ENCODE peak calls at places on chromosomes 11 and 22, in ten cellular contexts. One of them, this sample, is unnamed.

GRCh38 chr22:49903322-49904039 is 14.8 kb downstream of the ALG12 start:
- DNase-seq in right atrium auricular region: no peak
- DNase-seq in transverse colon: no peak
- DNase-seq in endothelial cell of umbilical vein: no peak
- DNase-seq in left ventricle myocardium inferior: no peak
- DNase-seq in CD4-positive, alpha-beta memory T cell: no peak
- DNase-seq in small intestine: peak; percentile 47
- DNase-seq in cardiac muscle cell: no peak
- DNase-seq in testis: no peak
- DNase-seq in dorsolateral prefrontal cortex: peak; percentile 25
- DNase-seq in this sample: no peak

GRCh38 chr11:9495780-9496514 is 35.1 kb downstream of the ZNF143 start:
- DNase-seq in right atrium auricular region: no peak
- DNase-seq in transverse colon: no peak
- DNase-seq in endothelial cell of umbilical vein: no peak
- DNase-seq in left ventricle myocardium inferior: no peak
- DNase-seq in CD4-positive, alpha-beta memory T cell: no peak
- DNase-seq in small intestine: no peak
- DNase-seq in cardiac muscle cell: no peak
- DNase-seq in testis: no peak
- DNase-seq in dorsolateral prefrontal cortex: no peak
- DNase-seq in this sample: no peak

GRCh38 chr11:59102259-59102765 is 4.7 kb upstream of the FAM111B start:
- DNase-seq in right atrium auricular region: no peak
- DNase-seq in transverse colon: peak; percentile 66
- DNase-seq in endothelial cell of umbilical vein: peak; percentile 46
- DNase-seq in left ventricle myocardium inferior: peak; percentile 25
- DNase-seq in CD4-positive, alpha-beta memory T cell: peak; percentile 32
- DNase-seq in small intestine: peak; percentile 75
- DNase-seq in cardiac muscle cell: peak; percentile 46
- DNase-seq in testis: peak; percentile 75
- DNase-seq in dorsolateral prefrontal cortex: peak; percentile 56
- DNase-seq in this sample: peak; percentile 25

GRCh38 chr11:78290293-78291176 is 101.8 kb downstream of the USP35 start:
- DNase-seq in right atrium auricular region: peak; percentile 67
- DNase-seq in transverse colon: no peak
- DNase-seq in endothelial cell of umbilical vein: no peak
- DNase-seq in left ventricle myocardium inferior: no peak
- DNase-seq in CD4-positive, alpha-beta memory T cell: peak; percentile 8
- DNase-seq in small intestine: no peak
- DNase-seq in cardiac muscle cell: peak; percentile 94
- DNase-seq in testis: no peak
- DNase-seq in dorsolateral prefrontal cortex: no peak
- DNase-seq in this sample: no peak

GRCh38 chr11:8032576-8033311 is 45.6 kb downstream of the EIF3F start:
- DNase-seq in right atrium auricular region: peak; percentile 36
- DNase-seq in transverse colon: no peak
- DNase-seq in endothelial cell of umbilical vein: no peak
- DNase-seq in left ventricle myocardium inferior: no peak
- DNase-seq in CD4-positive, alpha-beta memory T cell: no peak
- DNase-seq in small intestine: no peak
- DNase-seq in cardiac muscle cell: no peak
- DNase-seq in testis: no peak
- DNase-seq in dorsolateral prefrontal cortex: no peak
- DNase-seq in this sample: no peak

GRCh38 chr11:23765862-23766261 is 731.0 kb upstream of the LUZP2 start:
- DNase-seq in right atrium auricular region: no peak
- DNase-seq in transverse colon: no peak
- DNase-seq in endothelial cell of umbilical vein: no peak
- DNase-seq in left ventricle myocardium inferior: no peak
- DNase-seq in CD4-positive, alpha-beta memory T cell: no peak
- DNase-seq in small intestine: no peak
- DNase-seq in cardiac muscle cell: no peak
- DNase-seq in testis: no peak
- DNase-seq in dorsolateral prefrontal cortex: no peak
- DNase-seq in this sample: no peak

GRCh38 chr22:47309946-47310345 is 547.5 kb downstream of the TBC1D22A start:
- DNase-seq in right atrium auricular region: no peak
- DNase-seq in transverse colon: no peak
- DNase-seq in endothelial cell of umbilical vein: no peak
- DNase-seq in left ventricle myocardium inferior: no peak
- DNase-seq in CD4-positive, alpha-beta memory T cell: no peak
- DNase-seq in small intestine: no peak
- DNase-seq in cardiac muscle cell: no peak
- DNase-seq in testis: no peak
- DNase-seq in dorsolateral prefrontal cortex: no peak
- DNase-seq in this sample: no peak

GRCh38 chr11:22634897-22635629 is 9.4 kb upstream of the FANCF start:
- DNase-seq in right atrium auricular region: no peak
- DNase-seq in transverse colon: no peak
- DNase-seq in endothelial cell of umbilical vein: no peak
- DNase-seq in left ventricle myocardium inferior: no peak
- DNase-seq in CD4-positive, alpha-beta memory T cell: no peak
- DNase-seq in small intestine: peak; percentile 91
- DNase-seq in cardiac muscle cell: peak; percentile 48
- DNase-seq in testis: no peak
- DNase-seq in dorsolateral prefrontal cortex: no peak
- DNase-seq in this sample: no peak

GRCh38 chr11:57751676-57752253 is at the start of gene BTBD18:
- DNase-seq in right atrium auricular region: no peak
- DNase-seq in transverse colon: peak; percentile 48
- DNase-seq in endothelial cell of umbilical vein: peak; percentile 60
- DNase-seq in left ventricle myocardium inferior: no peak
- DNase-seq in CD4-positive, alpha-beta memory T cell: peak; percentile 15
- DNase-seq in small intestine: peak; percentile 79
- DNase-seq in cardiac muscle cell: peak; percentile 76
- DNase-seq in testis: peak; percentile 65
- DNase-seq in dorsolateral prefrontal cortex: no peak
- DNase-seq in this sample: no peak

GRCh38 chr11:10375280-10376048 is 70.6 kb downstream of the ADM start:
- DNase-seq in right atrium auricular region: no peak
- DNase-seq in transverse colon: no peak
- DNase-seq in endothelial cell of umbilical vein: no peak
- DNase-seq in left ventricle myocardium inferior: no peak
- DNase-seq in CD4-positive, alpha-beta memory T cell: no peak
- DNase-seq in small intestine: no peak
- DNase-seq in cardiac muscle cell: peak; percentile 88
- DNase-seq in testis: no peak
- DNase-seq in dorsolateral prefrontal cortex: no peak
- DNase-seq in this sample: no peak

GRCh38 chr11:134252539-134253188 is 488 bp downstream of the THYN1 start:
- DNase-seq in right atrium auricular region: no peak
- DNase-seq in transverse colon: no peak
- DNase-seq in endothelial cell of umbilical vein: no peak
- DNase-seq in left ventricle myocardium inferior: no peak
- DNase-seq in CD4-positive, alpha-beta memory T cell: no peak
- DNase-seq in small intestine: peak; percentile 24
- DNase-seq in cardiac muscle cell: peak; percentile 68
- DNase-seq in testis: peak; percentile 46
- DNase-seq in dorsolateral prefrontal cortex: no peak
- DNase-seq in this sample: no peak

GRCh38 chr22:24789516-24789915 is 15.0 kb upstream of the PIWIL3 start:
- DNase-seq in right atrium auricular region: no peak
- DNase-seq in transverse colon: no peak
- DNase-seq in endothelial cell of umbilical vein: no peak
- DNase-seq in left ventricle myocardium inferior: no peak
- DNase-seq in CD4-positive, alpha-beta memory T cell: no peak
- DNase-seq in small intestine: peak; percentile 64
- DNase-seq in cardiac muscle cell: no peak
- DNase-seq in testis: no peak
- DNase-seq in dorsolateral prefrontal cortex: no peak
- DNase-seq in this sample: no peak

GRCh38 chr11:82229346-82229745 is 504.3 kb downstream of the FAM181B start:
- DNase-seq in right atrium auricular region: no peak
- DNase-seq in transverse colon: no peak
- DNase-seq in endothelial cell of umbilical vein: no peak
- DNase-seq in left ventricle myocardium inferior: no peak
- DNase-seq in CD4-positive, alpha-beta memory T cell: peak; percentile 12
- DNase-seq in small intestine: peak; percentile 9
- DNase-seq in cardiac muscle cell: peak; percentile 15
- DNase-seq in testis: no peak
- DNase-seq in dorsolateral prefrontal cortex: no peak
- DNase-seq in this sample: no peak

GRCh38 chr11:12201016-12201985 is 90.9 kb downstream of the MICAL2 start:
- DNase-seq in right atrium auricular region: peak; percentile 91
- DNase-seq in transverse colon: no peak
- DNase-seq in endothelial cell of umbilical vein: peak; percentile 99
- DNase-seq in left ventricle myocardium inferior: peak; percentile 72
- DNase-seq in CD4-positive, alpha-beta memory T cell: no peak
- DNase-seq in small intestine: no peak
- DNase-seq in cardiac muscle cell: peak; percentile 98
- DNase-seq in testis: peak; percentile 78
- DNase-seq in dorsolateral prefrontal cortex: peak; percentile 58
- DNase-seq in this sample: no peak
- H3K27ac ChIP-seq in right atrium auricular region: peak overlapping the region; percentile 88
- H3K27ac ChIP-seq in transverse colon: peak overlapping the region; percentile 36
- H3K27ac ChIP-seq in endothelial cell of umbilical vein: peak overlapping the region; percentile 94
- H3K27ac ChIP-seq in left ventricle myocardium inferior: peak overlapping the region; percentile 86
- H3K27ac ChIP-seq in CD4-positive, alpha-beta memory T cell: peak overlapping the region; percentile 52
- H3K27ac ChIP-seq in small intestine: no peak overlapping the region
- H3K27ac ChIP-seq in cardiac muscle cell: peak overlapping the region; percentile 90
- H3K27ac ChIP-seq in testis: peak overlapping the region; percentile 34
- H3K27ac ChIP-seq in dorsolateral prefrontal cortex: peak overlapping the region; percentile 74
- H3K27ac ChIP-seq in this sample: no peak overlapping the region

GRCh38 chr11:64760759-64761417 is 1.1 kb upstream of the PYGM start:
- DNase-seq in right atrium auricular region: no peak
- DNase-seq in transverse colon: no peak
- DNase-seq in endothelial cell of umbilical vein: no peak
- DNase-seq in left ventricle myocardium inferior: no peak
- DNase-seq in CD4-positive, alpha-beta memory T cell: no peak
- DNase-seq in small intestine: no peak
- DNase-seq in cardiac muscle cell: no peak
- DNase-seq in testis: peak; percentile 69
- DNase-seq in dorsolateral prefrontal cortex: peak; percentile 27
- DNase-seq in this sample: no peak
- H3K27ac ChIP-seq in right atrium auricular region: peak overlapping the region; percentile 81
- H3K27ac ChIP-seq in transverse colon: peak overlapping the region; percentile 23
- H3K27ac ChIP-seq in endothelial cell of umbilical vein: no peak overlapping the region
- H3K27ac ChIP-seq in left ventricle myocardium inferior: peak overlapping the region; percentile 89
- H3K27ac ChIP-seq in CD4-positive, alpha-beta memory T cell: peak overlapping the region; percentile 10
- H3K27ac ChIP-seq in small intestine: no peak overlapping the region
- H3K27ac ChIP-seq in cardiac muscle cell: peak overlapping the region; percentile 90
- H3K27ac ChIP-seq in testis: peak overlapping the region; percentile 70
- H3K27ac ChIP-seq in dorsolateral prefrontal cortex: peak overlapping the region; percentile 63
- H3K27ac ChIP-seq in this sample: peak overlapping the region; percentile 8

GRCh38 chr22:40310081-40310770 is 36.1 kb upstream of the ADSL start:
- DNase-seq in right atrium auricular region: no peak
- DNase-seq in transverse colon: peak; percentile 21
- DNase-seq in endothelial cell of umbilical vein: no peak
- DNase-seq in left ventricle myocardium inferior: no peak
- DNase-seq in CD4-positive, alpha-beta memory T cell: no peak
- DNase-seq in small intestine: no peak
- DNase-seq in cardiac muscle cell: peak; percentile 58
- DNase-seq in testis: no peak
- DNase-seq in dorsolateral prefrontal cortex: no peak
- DNase-seq in this sample: no peak

GRCh38 chr22:40310771-40311120 is 35.6 kb upstream of the ADSL start:
- DNase-seq in right atrium auricular region: no peak
- DNase-seq in transverse colon: no peak
- DNase-seq in endothelial cell of umbilical vein: no peak
- DNase-seq in left ventricle myocardium inferior: no peak
- DNase-seq in CD4-positive, alpha-beta memory T cell: no peak
- DNase-seq in small intestine: no peak
- DNase-seq in cardiac muscle cell: no peak
- DNase-seq in testis: no peak
- DNase-seq in dorsolateral prefrontal cortex: no peak
- DNase-seq in this sample: no peak

GRCh38 chr22:40312050-40312449 is 34.2 kb upstream of the ADSL start:
- DNase-seq in right atrium auricular region: no peak
- DNase-seq in transverse colon: no peak
- DNase-seq in endothelial cell of umbilical vein: no peak
- DNase-seq in left ventricle myocardium inferior: no peak
- DNase-seq in CD4-positive, alpha-beta memory T cell: no peak
- DNase-seq in small intestine: no peak
- DNase-seq in cardiac muscle cell: no peak
- DNase-seq in testis: no peak
- DNase-seq in dorsolateral prefrontal cortex: no peak
- DNase-seq in this sample: no peak

GRCh38 chr22:40305625-40306024 is 40.7 kb upstream of the ADSL start:
- DNase-seq in right atrium auricular region: no peak
- DNase-seq in transverse colon: no peak
- DNase-seq in endothelial cell of umbilical vein: no peak
- DNase-seq in left ventricle myocardium inferior: no peak
- DNase-seq in CD4-positive, alpha-beta memory T cell: no peak
- DNase-seq in small intestine: no peak
- DNase-seq in cardiac muscle cell: no peak
- DNase-seq in testis: no peak
- DNase-seq in dorsolateral prefrontal cortex: no peak
- DNase-seq in this sample: no peak

DNA sequence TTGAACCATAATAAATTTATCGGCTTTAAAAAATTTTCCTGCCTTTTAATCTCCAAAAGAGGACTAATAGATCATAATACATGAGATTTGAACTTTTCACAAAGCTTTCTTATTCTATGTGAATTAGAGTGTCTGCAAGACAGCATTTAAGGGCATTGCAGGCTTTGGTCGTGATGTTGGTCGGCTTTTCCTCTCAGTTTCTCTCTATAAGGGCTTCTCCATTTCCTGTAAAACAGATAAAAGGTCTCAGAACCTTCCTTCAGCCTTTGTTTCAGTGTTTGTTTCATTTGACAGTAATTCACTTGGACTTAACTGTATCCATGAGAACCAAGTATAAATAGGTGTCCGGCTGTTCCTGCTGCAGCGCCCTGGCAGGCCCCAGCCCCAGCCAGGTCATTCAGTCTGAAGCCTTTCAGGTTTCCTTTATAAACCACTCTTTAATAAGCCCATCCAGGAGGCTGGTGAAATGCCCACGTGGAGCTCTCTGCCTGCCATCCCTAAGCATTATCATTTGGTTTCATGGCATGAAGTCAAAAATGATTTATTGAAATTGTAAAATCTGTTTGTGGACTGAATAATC is 37.2 kb upstream of the ADSL start:
- DNase-seq in right atrium auricular region: no peak
- DNase-seq in transverse colon: no peak
- DNase-seq in endothelial cell of umbilical vein: no peak
- DNase-seq in left ventricle myocardium inferior: no peak
- DNase-seq in CD4-positive, alpha-beta memory T cell: no peak
- DNase-seq in small intestine: no peak
- DNase-seq in cardiac muscle cell: no peak
- DNase-seq in testis: no peak
- DNase-seq in dorsolateral prefrontal cortex: no peak
- DNase-seq in this sample: no peak
- H3K27ac ChIP-seq in right atrium auricular region: no peak overlapping the region
- H3K27ac ChIP-seq in transverse colon: peak overlapping the region; percentile 67
- H3K27ac ChIP-seq in endothelial cell of umbilical vein: no peak overlapping the region
- H3K27ac ChIP-seq in left ventricle myocardium inferior: no peak overlapping the region
- H3K27ac ChIP-seq in CD4-positive, alpha-beta memory T cell: no peak overlapping the region
- H3K27ac ChIP-seq in small intestine: no peak overlapping the region
- H3K27ac ChIP-seq in cardiac muscle cell: no peak overlapping the region
- H3K27ac ChIP-seq in testis: no peak overlapping the region
- H3K27ac ChIP-seq in dorsolateral prefrontal cortex: no peak overlapping the region
- H3K27ac ChIP-seq in this sample: no peak overlapping the region

DNA sequence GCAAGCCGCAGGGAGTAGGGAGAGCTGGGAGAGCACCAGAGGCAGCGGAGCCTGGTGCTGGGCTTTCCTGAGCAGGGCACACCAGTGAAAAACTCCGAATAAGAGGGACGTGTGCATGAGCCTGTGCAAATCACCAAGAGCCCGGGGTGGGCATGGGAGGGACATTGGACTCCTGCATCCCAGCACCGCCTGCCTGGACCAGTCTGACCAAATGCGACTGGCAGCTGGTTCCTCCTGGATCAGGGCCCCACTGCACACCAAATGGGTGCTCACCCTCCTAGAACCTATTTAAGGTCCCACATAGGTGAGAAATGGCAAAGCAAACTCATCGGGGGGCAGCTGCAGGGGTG is 3.1 kb downstream of the PPM1F start:
- DNase-seq in right atrium auricular region: no peak
- DNase-seq in transverse colon: no peak
- DNase-seq in endothelial cell of umbilical vein: no peak
- DNase-seq in left ventricle myocardium inferior: no peak
- DNase-seq in CD4-positive, alpha-beta memory T cell: no peak
- DNase-seq in small intestine: no peak
- DNase-seq in cardiac muscle cell: no peak
- DNase-seq in testis: no peak
- DNase-seq in dorsolateral prefrontal cortex: no peak
- DNase-seq in this sample: no peak
- H3K27ac ChIP-seq in right atrium auricular region: peak overlapping the region; percentile 58
- H3K27ac ChIP-seq in transverse colon: no peak overlapping the region
- H3K27ac ChIP-seq in endothelial cell of umbilical vein: peak overlapping the region; percentile 71
- H3K27ac ChIP-seq in left ventricle myocardium inferior: peak overlapping the region; percentile 98
- H3K27ac ChIP-seq in CD4-positive, alpha-beta memory T cell: no peak overlapping the region
- H3K27ac ChIP-seq in small intestine: no peak overlapping the region
- H3K27ac ChIP-seq in cardiac muscle cell: no peak overlapping the region
- H3K27ac ChIP-seq in testis: no peak overlapping the region
- H3K27ac ChIP-seq in dorsolateral prefrontal cortex: no peak overlapping the region
- H3K27ac ChIP-seq in this sample: no peak overlapping the region